ENCODE peak calls at places on chromosome 6, in eight cellular contexts. V, M, O, C, R, Y, E and J are unnamed samples.

GRCh38 chr6:15530411-15530810 is 132.4 kb downstream of the DTNBP1 start:
- DNase-seq in C (no peak), R (no peak), E (no peak), Y (no peak), M (no peak), O (no peak), V (no peak), J (no peak)

GRCh38 chr6:113102761-113103160 is 754.4 kb upstream of the MARCKS start:
- DNase-seq in Y (no peak), R (no peak), C (no peak), O (no peak), E (peak; percentile 5), V (no peak), M (no peak), J (no peak)

GRCh38 chr6:44338228-44339122 is 4.0 kb upstream of the SPATS1 start:
- DNase-seq in E (peak; percentile 53), C (peak; percentile 22), O (no peak), Y (peak; percentile 72), M (peak; percentile 43), R (peak; percentile 87), V (peak; percentile 66), J (no peak)

GRCh38 chr6:63724721-63725120 is 89.1 kb downstream of the PHF3 start:
- DNase-seq in O (no peak), M (no peak), Y (no peak), C (no peak), V (no peak), R (no peak), E (no peak), J (no peak)

GRCh38 chr6:16305788-16306187 is 67.4 kb downstream of the GMPR start:
- DNase-seq in E (no peak), C (no peak), Y (no peak), V (no peak), M (no peak), O (no peak), R (no peak), J (no peak)

GRCh38 chr6:166675736-166676135 is 48.7 kb upstream of the RPS6KA2 start:
- DNase-seq in C (no peak), E (no peak), Y (no peak), V (peak; percentile 49), M (no peak), R (no peak), O (no peak), J (no peak)

GRCh38 chr6:135990855-135991464 is 139.5 kb downstream of the PDE7B start:
- DNase-seq in Y (no peak), E (no peak), O (no peak), C (no peak), M (no peak), V (no peak), R (no peak), J (no peak)

GRCh38 chr6:129233458-129234134 is 350.7 kb downstream of the LAMA2 start:
- DNase-seq in V (no peak), Y (no peak), R (no peak), C (no peak), M (no peak), E (no peak), O (no peak), J (no peak)

GRCh38 chr6:109369724-109370123 is 12.5 kb downstream of the CD164 start:
- DNase-seq in V (no peak), M (no peak), R (no peak), C (no peak), E (no peak), O (no peak), Y (no peak), J (no peak)

GRCh38 chr6:111888928-111889696 is 15.9 kb upstream of the FYN start:
- DNase-seq in V (no peak), C (peak; percentile 36), Y (peak; percentile 66), M (no peak), R (peak; percentile 84), O (no peak), E (peak; percentile 53), J (no peak)

GRCh38 chr6:126064257-126064993 is 78.1 kb downstream of the TRMT11 start:
- DNase-seq in C (no peak), E (no peak), M (no peak), R (no peak), Y (no peak), V (no peak), O (no peak), J (no peak)

GRCh38 chr6:38836585-38836984 is 121.5 kb downstream of the DNAH8 start:
- DNase-seq in V (no peak), M (no peak), R (no peak), O (no peak), E (no peak), Y (no peak), C (no peak), J (no peak)

GRCh38 chr6:136923116-136923953 is 1.2 kb downstream of the SLC35D3 start:
- DNase-seq in V (no peak), C (no peak), O (no peak), R (no peak), Y (no peak), E (no peak), M (no peak), J (no peak)

GRCh38 chr6:90044833-90045337 is 150.6 kb downstream of the GJA10 start:
- DNase-seq in C (no peak), R (no peak), E (no peak), V (no peak), Y (no peak), O (no peak), M (no peak), J (no peak)

GRCh38 chr6:15874351-15874750 is 211.5 kb upstream of the DTNBP1 start:
- DNase-seq in R (no peak), M (no peak), E (no peak), O (no peak), V (no peak), Y (no peak), C (no peak), J (no peak)

GRCh38 chr6:37920667-37921066 is 101.1 kb downstream of the ZFAND3 start:
- DNase-seq in M (no peak), C (no peak), E (no peak), V (no peak), Y (no peak), R (no peak), O (no peak), J (no peak)

GRCh38 chr6:45196121-45196520 is 132.0 kb upstream of the RUNX2 start:
- DNase-seq in Y (no peak), E (no peak), C (no peak), R (no peak), O (no peak), M (no peak), V (no peak), J (no peak)

GRCh38 chr6:106688177-106688951 is 59.0 kb downstream of the QRSL1 start:
- DNase-seq in Y (no peak), O (no peak), V (no peak), E (no peak), M (no peak), R (no peak), C (no peak), J (no peak)

GRCh38 chr6:130696806-130697205 is 130.4 kb upstream of the SMLR1 start:
- DNase-seq in R (no peak), C (no peak), V (no peak), O (no peak), E (no peak), Y (no peak), M (no peak), J (no peak)

GRCh38 chr6:170265655-170266054 is 25.2 kb downstream of the DLL1 start:
- DNase-seq in O (peak; percentile 32), M (no peak), Y (no peak), E (peak; percentile 34), R (no peak), C (no peak), V (peak; percentile 94), J (peak; percentile 79)
- H3K27ac ChIP-seq in O (peak overlapping the region; percentile 98), M (no peak overlapping the region), Y (no peak overlapping the region), E (peak overlapping the region; percentile 73), R (no peak overlapping the region), C (no peak overlapping the region), V (peak overlapping the region; percentile 74), J (peak overlapping the region; percentile 45)

GRCh38 chr6:124986146-124986545 is 23.9 kb downstream of the RNF217 start:
- DNase-seq in R (no peak), V (no peak), Y (no peak), E (no peak), C (no peak), O (no peak), M (no peak), J (no peak)

GRCh38 chr6:124982669-124983068 is 20.4 kb downstream of the RNF217 start:
- DNase-seq in R (no peak), E (no peak), V (no peak), C (no peak), O (no peak), M (no peak), Y (no peak), J (no peak)

GRCh38 chr6:124987291-124987690 is 25.1 kb downstream of the RNF217 start:
- DNase-seq in O (no peak), R (no peak), V (no peak), M (no peak), E (no peak), C (no peak), Y (no peak), J (no peak)

GRCh38 chr6:124983383-124983782 is 21.1 kb downstream of the RNF217 start:
- DNase-seq in E (no peak), V (no peak), O (no peak), M (no peak), C (no peak), Y (no peak), R (no peak), J (no peak)

GRCh38 chr6:124984668-124985338 is 22.6 kb downstream of the RNF217 start:
- DNase-seq in O (no peak), M (no peak), R (no peak), E (no peak), Y (no peak), V (no peak), C (no peak), J (no peak)
- H3K27ac ChIP-seq in O (no peak overlapping the region), M (no peak overlapping the region), R (no peak overlapping the region), E (no peak overlapping the region), Y (no peak overlapping the region), V (no peak overlapping the region), C (no peak overlapping the region), J (peak overlapping the region; percentile 6)

DNA sequence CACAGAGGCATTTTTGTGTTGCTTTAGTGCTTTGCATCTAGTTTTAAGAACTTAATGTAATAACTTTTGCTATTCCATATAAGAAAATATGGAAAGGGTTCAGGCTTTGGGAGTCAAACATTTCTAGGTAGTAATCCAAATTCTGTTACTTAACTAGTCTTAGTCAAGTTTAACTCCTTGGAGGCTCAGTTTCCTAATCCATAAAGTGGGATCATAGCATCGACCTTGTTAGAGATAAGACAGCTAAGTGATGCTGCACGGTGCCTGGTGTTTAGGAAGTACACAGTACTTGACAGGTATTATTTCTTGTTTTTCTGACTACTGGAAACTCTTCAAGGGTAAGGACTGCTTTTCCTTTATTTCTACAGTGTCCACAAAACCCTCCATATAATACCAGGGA is 24.5 kb upstream of the ARMH2 start:
- DNase-seq in C (no peak), O (no peak), R (no peak), V (no peak), E (no peak), M (no peak), Y (no peak), J (no peak)
- H3K27ac ChIP-seq in C (no peak overlapping the region), O (no peak overlapping the region), R (no peak overlapping the region), V (no peak overlapping the region), E (no peak overlapping the region), M (no peak overlapping the region), Y (no peak overlapping the region), J (no peak overlapping the region)

GRCh38 chr6:39841923-39842322 is 49.7 kb downstream of the DAAM2 start:
- DNase-seq in V (no peak), R (no peak), O (no peak), Y (no peak), E (no peak), C (no peak), M (no peak), J (no peak)
- H3K27ac ChIP-seq in V (no peak overlapping the region), R (no peak overlapping the region), O (peak overlapping the region; percentile 60), Y (no peak overlapping the region), E (no peak overlapping the region), C (no peak overlapping the region), M (no peak overlapping the region), J (no peak overlapping the region)

GRCh38 chr6:55841341-55841740 is 34.0 kb downstream of the BMP5 start:
- DNase-seq in E (no peak), V (no peak), M (no peak), Y (no peak), O (no peak), R (no peak), C (no peak), J (no peak)
- H3K27ac ChIP-seq in E (no peak overlapping the region), V (no peak overlapping the region), M (no peak overlapping the region), Y (no peak overlapping the region), O (no peak overlapping the region), R (no peak overlapping the region), C (no peak overlapping the region), J (no peak overlapping the region)